ENCODE peak calls at places on chromosomes 7 and 10, in nine cellular contexts. One of them, this sample, is unnamed.

GRCh38 chr10:119347181-119347974 is 140.0 kb downstream of the GRK5 start:
- DNase-seq in AG04450: no peak
- DNase-seq in kidney epithelial cell: no peak
- DNase-seq in fibroblast of mammary gland: no peak
- DNase-seq in GM13977: no peak
- DNase-seq in WTC11: no peak
- DNase-seq in dorsolateral prefrontal cortex: no peak
- DNase-seq in cardiac muscle cell: no peak
- DNase-seq in breast epithelium: no peak
- DNase-seq in this sample: no peak

GRCh38 chr10:34875061-34875460 is 60.0 kb upstream of the PARD3 start:
- DNase-seq in AG04450: no peak
- DNase-seq in kidney epithelial cell: no peak
- DNase-seq in fibroblast of mammary gland: no peak
- DNase-seq in GM13977: no peak
- DNase-seq in WTC11: no peak
- DNase-seq in dorsolateral prefrontal cortex: no peak
- DNase-seq in cardiac muscle cell: no peak
- DNase-seq in breast epithelium: no peak
- DNase-seq in this sample: no peak

GRCh38 chr10:30973737-30974136 is 57.9 kb downstream of the ZNF438 start:
- DNase-seq in AG04450: no peak
- DNase-seq in kidney epithelial cell: no peak
- DNase-seq in fibroblast of mammary gland: no peak
- DNase-seq in GM13977: no peak
- DNase-seq in WTC11: no peak
- DNase-seq in dorsolateral prefrontal cortex: no peak
- DNase-seq in cardiac muscle cell: no peak
- DNase-seq in breast epithelium: no peak
- DNase-seq in this sample: no peak

GRCh38 chr10:97109562-97109961 is 76.2 kb downstream of the SLIT1 start:
- DNase-seq in AG04450: no peak
- DNase-seq in kidney epithelial cell: no peak
- DNase-seq in fibroblast of mammary gland: no peak
- DNase-seq in GM13977: no peak
- DNase-seq in WTC11: no peak
- DNase-seq in dorsolateral prefrontal cortex: no peak
- DNase-seq in cardiac muscle cell: no peak
- DNase-seq in breast epithelium: no peak
- DNase-seq in this sample: no peak

GRCh38 chr7:104978460-104978859 is 35.5 kb upstream of the KMT2E start:
- DNase-seq in AG04450: no peak
- DNase-seq in kidney epithelial cell: no peak
- DNase-seq in fibroblast of mammary gland: peak
- DNase-seq in GM13977: no peak
- DNase-seq in WTC11: no peak
- DNase-seq in dorsolateral prefrontal cortex: no peak
- DNase-seq in cardiac muscle cell: no peak
- DNase-seq in breast epithelium: no peak
- DNase-seq in this sample: no peak

GRCh38 chr7:86407291-86407690 is 236.4 kb upstream of the GRM3 start:
- DNase-seq in AG04450: no peak
- DNase-seq in kidney epithelial cell: peak
- DNase-seq in fibroblast of mammary gland: no peak
- DNase-seq in GM13977: no peak
- DNase-seq in WTC11: no peak
- DNase-seq in dorsolateral prefrontal cortex: no peak
- DNase-seq in cardiac muscle cell: no peak
- DNase-seq in breast epithelium: no peak
- DNase-seq in this sample: no peak

GRCh38 chr7:137151056-137151731 is 192.3 kb downstream of the PTN start:
- DNase-seq in AG04450: no peak
- DNase-seq in kidney epithelial cell: no peak
- DNase-seq in fibroblast of mammary gland: peak
- DNase-seq in GM13977: no peak
- DNase-seq in WTC11: no peak
- DNase-seq in dorsolateral prefrontal cortex: no peak
- DNase-seq in cardiac muscle cell: peak
- DNase-seq in breast epithelium: no peak
- DNase-seq in this sample: no peak

GRCh38 chr10:61835909-61836232 is 65.6 kb upstream of the ARID5B start:
- DNase-seq in AG04450: no peak
- DNase-seq in kidney epithelial cell: no peak
- DNase-seq in fibroblast of mammary gland: peak
- DNase-seq in GM13977: no peak
- DNase-seq in WTC11: no peak
- DNase-seq in dorsolateral prefrontal cortex: no peak
- DNase-seq in cardiac muscle cell: no peak
- DNase-seq in breast epithelium: no peak
- DNase-seq in this sample: no peak

GRCh38 chr10:58701398-58702135 is 188.9 kb downstream of the BICC1 start:
- DNase-seq in AG04450: peak
- DNase-seq in kidney epithelial cell: no peak
- DNase-seq in fibroblast of mammary gland: peak
- DNase-seq in GM13977: no peak
- DNase-seq in WTC11: no peak
- DNase-seq in dorsolateral prefrontal cortex: no peak
- DNase-seq in cardiac muscle cell: no peak
- DNase-seq in breast epithelium: no peak
- DNase-seq in this sample: no peak

GRCh38 chr10:100509241-100509640 is 10.4 kb downstream of the SEC31B start:
- DNase-seq in AG04450: no peak
- DNase-seq in kidney epithelial cell: no peak
- DNase-seq in fibroblast of mammary gland: no peak
- DNase-seq in GM13977: no peak
- DNase-seq in WTC11: no peak
- DNase-seq in dorsolateral prefrontal cortex: no peak
- DNase-seq in cardiac muscle cell: no peak
- DNase-seq in breast epithelium: no peak
- DNase-seq in this sample: no peak

GRCh38 chr7:105439174-105439893 is 50.6 kb upstream of the SRPK2 start:
- DNase-seq in AG04450: peak
- DNase-seq in kidney epithelial cell: peak
- DNase-seq in fibroblast of mammary gland: peak
- DNase-seq in GM13977: no peak
- DNase-seq in WTC11: peak
- DNase-seq in dorsolateral prefrontal cortex: peak
- DNase-seq in cardiac muscle cell: no peak
- DNase-seq in breast epithelium: no peak
- DNase-seq in this sample: no peak

GRCh38 chr10:28408237-28408777 is 105.4 kb upstream of the MPP7 start:
- DNase-seq in AG04450: no peak
- DNase-seq in kidney epithelial cell: no peak
- DNase-seq in fibroblast of mammary gland: no peak
- DNase-seq in GM13977: no peak
- DNase-seq in WTC11: no peak
- DNase-seq in dorsolateral prefrontal cortex: no peak
- DNase-seq in cardiac muscle cell: no peak
- DNase-seq in breast epithelium: no peak
- DNase-seq in this sample: no peak

GRCh38 chr10:28411648-28412047 is 108.8 kb upstream of the MPP7 start:
- DNase-seq in AG04450: no peak
- DNase-seq in kidney epithelial cell: no peak
- DNase-seq in fibroblast of mammary gland: peak
- DNase-seq in GM13977: peak
- DNase-seq in WTC11: no peak
- DNase-seq in dorsolateral prefrontal cortex: no peak
- DNase-seq in cardiac muscle cell: no peak
- DNase-seq in breast epithelium: no peak
- DNase-seq in this sample: no peak

GRCh38 chr10:28411136-28411460 is 108.2 kb upstream of the MPP7 start:
- DNase-seq in AG04450: no peak
- DNase-seq in kidney epithelial cell: no peak
- DNase-seq in fibroblast of mammary gland: no peak
- DNase-seq in GM13977: no peak
- DNase-seq in WTC11: no peak
- DNase-seq in dorsolateral prefrontal cortex: no peak
- DNase-seq in cardiac muscle cell: no peak
- DNase-seq in breast epithelium: no peak
- DNase-seq in this sample: no peak

DNA sequence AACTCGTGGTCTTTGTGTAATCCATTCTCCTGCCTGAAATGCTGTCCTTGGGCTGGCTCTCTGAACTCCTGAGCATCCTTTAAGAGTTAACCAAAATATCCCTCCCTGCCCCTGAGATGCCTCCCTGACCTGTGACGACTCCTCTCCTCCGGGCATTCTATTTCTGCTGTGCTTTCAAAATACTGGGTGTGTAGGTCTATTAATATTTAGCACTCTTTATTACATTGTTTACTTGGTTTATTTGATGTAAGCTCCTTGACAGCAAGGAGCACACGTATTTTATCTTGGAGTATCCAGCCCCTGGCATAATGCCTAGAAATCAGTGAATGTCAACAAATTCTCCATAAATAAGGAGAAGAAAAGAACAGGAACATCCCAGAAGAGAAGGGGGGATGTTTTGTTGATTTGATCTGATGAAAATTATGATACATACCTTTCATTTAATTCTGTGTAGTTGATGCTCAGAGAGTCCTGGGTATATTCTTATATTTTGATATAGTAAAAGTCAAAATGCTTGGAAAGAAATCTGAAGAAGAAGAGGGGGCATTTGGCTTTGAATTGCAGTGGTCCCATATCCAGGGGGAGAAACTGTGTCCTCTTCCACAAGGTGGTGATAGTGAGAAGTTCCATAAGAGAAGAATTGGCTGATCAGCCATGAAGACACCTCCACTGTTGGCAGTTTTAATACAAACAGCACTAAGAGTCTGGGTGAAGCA is 107.7 kb upstream of the MPP7 start:
- DNase-seq in AG04450: no peak
- DNase-seq in kidney epithelial cell: no peak
- DNase-seq in fibroblast of mammary gland: no peak
- DNase-seq in GM13977: no peak
- DNase-seq in WTC11: no peak
- DNase-seq in dorsolateral prefrontal cortex: no peak
- DNase-seq in cardiac muscle cell: no peak
- DNase-seq in breast epithelium: no peak
- DNase-seq in this sample: no peak
- TF ChIP-seq CTCF in AG04450: peak
- TF ChIP-seq CTCF in kidney epithelial cell: no peak
- TF ChIP-seq CTCF in fibroblast of mammary gland: peak
- TF ChIP-seq CTCF in GM13977: peak
- TF ChIP-seq CTCF in WTC11: no peak
- TF ChIP-seq CTCF in dorsolateral prefrontal cortex: no peak
- TF ChIP-seq CTCF in cardiac muscle cell: peak
- TF ChIP-seq CTCF in breast epithelium: no peak
- TF ChIP-seq CTCF in this sample: peak

DNA sequence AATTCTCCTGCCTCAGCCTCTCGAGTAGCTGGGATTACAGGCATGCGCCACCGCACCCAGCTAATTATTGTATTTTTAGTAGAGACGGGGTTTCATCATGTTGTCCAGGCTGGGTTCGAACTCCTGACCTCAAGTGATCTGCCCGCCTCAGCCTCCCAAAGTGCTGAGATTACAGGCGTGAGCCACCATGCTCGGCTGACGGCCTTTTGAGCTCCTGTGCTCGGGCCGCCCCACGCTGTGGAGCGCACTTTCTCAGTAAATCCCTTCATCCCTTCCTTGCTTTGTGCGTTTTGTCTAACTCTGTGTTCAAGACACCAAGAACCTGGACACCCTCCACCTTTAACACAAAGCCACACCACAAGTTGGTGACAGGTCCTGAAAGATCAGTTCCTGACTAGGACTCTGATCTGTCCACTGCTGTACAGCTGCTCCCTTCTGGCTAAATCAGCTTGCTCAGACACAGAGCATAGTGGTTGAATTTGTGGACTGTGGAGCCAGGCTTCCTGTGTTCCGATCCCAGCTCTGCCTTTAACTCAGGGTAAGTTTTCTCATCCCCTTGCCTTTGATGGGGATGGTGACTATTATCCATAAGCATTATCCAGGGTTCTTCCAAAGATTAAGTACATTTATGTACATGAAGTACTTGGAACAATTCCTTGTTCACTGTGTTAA is 20.1 kb downstream of the CHST3 start:
- DNase-seq in AG04450: no peak
- DNase-seq in kidney epithelial cell: no peak
- DNase-seq in fibroblast of mammary gland: no peak
- DNase-seq in GM13977: no peak
- DNase-seq in WTC11: no peak
- DNase-seq in dorsolateral prefrontal cortex: no peak
- DNase-seq in cardiac muscle cell: no peak
- DNase-seq in breast epithelium: peak
- DNase-seq in this sample: no peak
- TF ChIP-seq CTCF in AG04450: no peak
- TF ChIP-seq CTCF in kidney epithelial cell: no peak
- TF ChIP-seq CTCF in fibroblast of mammary gland: no peak
- TF ChIP-seq CTCF in GM13977: no peak
- TF ChIP-seq CTCF in WTC11: no peak
- TF ChIP-seq CTCF in dorsolateral prefrontal cortex: no peak
- TF ChIP-seq CTCF in cardiac muscle cell: no peak
- TF ChIP-seq CTCF in breast epithelium: no peak
- TF ChIP-seq CTCF in this sample: no peak

DNA sequence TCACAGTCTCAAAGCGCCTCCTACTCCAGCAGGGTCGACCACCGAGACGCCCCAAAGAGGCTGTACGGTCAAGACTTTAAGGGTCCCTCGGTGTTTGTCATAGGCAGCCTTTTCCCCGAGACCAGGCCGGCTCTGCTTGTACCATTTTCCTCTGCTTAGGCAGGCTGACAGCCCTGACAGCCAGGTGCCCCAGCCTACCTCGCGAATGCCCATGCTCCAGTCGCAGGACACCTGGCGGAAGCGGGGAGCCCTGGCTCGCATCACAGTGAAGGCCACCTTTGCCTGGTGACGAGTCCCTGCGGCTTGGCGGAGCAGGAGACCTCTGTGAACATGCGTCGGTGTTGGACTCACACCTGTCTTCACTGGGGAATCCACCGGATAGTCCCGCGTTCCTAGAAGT is 30.7 kb upstream of the ZNF273 start:
- DNase-seq in AG04450: no peak
- DNase-seq in kidney epithelial cell: no peak
- DNase-seq in fibroblast of mammary gland: no peak
- DNase-seq in GM13977: no peak
- DNase-seq in WTC11: no peak
- DNase-seq in dorsolateral prefrontal cortex: no peak
- DNase-seq in cardiac muscle cell: no peak
- DNase-seq in breast epithelium: no peak
- DNase-seq in this sample: peak
- TF ChIP-seq CTCF in AG04450: no peak
- TF ChIP-seq CTCF in kidney epithelial cell: no peak
- TF ChIP-seq CTCF in fibroblast of mammary gland: no peak
- TF ChIP-seq CTCF in GM13977: no peak
- TF ChIP-seq CTCF in WTC11: no peak
- TF ChIP-seq CTCF in dorsolateral prefrontal cortex: no peak
- TF ChIP-seq CTCF in cardiac muscle cell: no peak
- TF ChIP-seq CTCF in breast epithelium: no peak
- TF ChIP-seq CTCF in this sample: no peak

GRCh38 chr10:80855348-80855971 is 317.8 kb downstream of the SH2D4B start:
- DNase-seq in AG04450: no peak
- DNase-seq in kidney epithelial cell: no peak
- DNase-seq in fibroblast of mammary gland: no peak
- DNase-seq in GM13977: peak
- DNase-seq in WTC11: peak
- DNase-seq in dorsolateral prefrontal cortex: peak
- DNase-seq in cardiac muscle cell: peak
- DNase-seq in breast epithelium: no peak
- DNase-seq in this sample: no peak
- TF ChIP-seq CTCF in AG04450: no peak
- TF ChIP-seq CTCF in kidney epithelial cell: peak
- TF ChIP-seq CTCF in fibroblast of mammary gland: no peak
- TF ChIP-seq CTCF in GM13977: peak
- TF ChIP-seq CTCF in WTC11: peak
- TF ChIP-seq CTCF in dorsolateral prefrontal cortex: peak
- TF ChIP-seq CTCF in cardiac muscle cell: no peak
- TF ChIP-seq CTCF in breast epithelium: no peak
- TF ChIP-seq CTCF in this sample: peak